ENCODE peak calls at places on chromosomes 4 and X, in five cellular contexts. X is psoas muscle; F is CD8-positive, alpha-beta T cell; O is CD8-positive, alpha-beta memory T cell; Y is astrocyte of the cerebellum. E is an unnamed sample.

GRCh38 chr4:41287005-41287404 is 30.3 kb downstream of the UCHL1 start:
- DNase-seq in O (no peak), X (no peak), F (no peak), Y (no peak), E (no peak)

GRCh38 chrX:104343408-104344129 is 88.8 kb upstream of the ESX1 start:
- DNase-seq in F (no peak), O (no peak), Y (peak), X (no peak), E (peak)

GRCh38 chr4:26873391-26874026 is 12.9 kb downstream of the STIM2 start:
- DNase-seq in Y (no peak), F (no peak), X (no peak), O (peak), E (no peak)

GRCh38 chr4:107760281-107760947 is 40.4 kb upstream of the PAPSS1 start:
- DNase-seq in Y (no peak), F (no peak), O (no peak), X (no peak), E (no peak)

GRCh38 chr4:168812806-168813205 is 197.2 kb downstream of the CBR4 start:
- DNase-seq in O (no peak), Y (no peak), X (no peak), F (no peak), E (no peak)

GRCh38 chrX:83416273-83416672 is 91.8 kb upstream of the POU3F4 start:
- DNase-seq in O (no peak), X (no peak), Y (no peak), F (no peak), E (peak)

GRCh38 chr4:134276476-134276875 is 74.9 kb upstream of the PABPC4L start:
- DNase-seq in O (no peak), F (no peak), Y (no peak), X (no peak), E (no peak)

GRCh38 chrX:1486749-1487361 is 34.1 kb upstream of the ASMTL start:
- DNase-seq in F (no peak), X (peak), Y (no peak), O (no peak), E (no peak)

GRCh38 chrX:96770315-96770714 is 85.7 kb downstream of the DIAPH2 start:
- DNase-seq in X (no peak), O (no peak), Y (peak), F (no peak), E (peak)

GRCh38 chr4:113744667-113745241 is 16.8 kb downstream of the CAMK2D start:
- DNase-seq in X (no peak), O (no peak), Y (no peak), F (no peak), E (no peak)

GRCh38 chrX:134426285-134426684 is 33.7 kb upstream of the HPRT1 start:
- DNase-seq in F (no peak), Y (no peak), X (no peak), O (no peak), E (no peak)

GRCh38 chr4:6421397-6421796 is 51.0 kb downstream of the PPP2R2C start:
- DNase-seq in O (no peak), Y (no peak), X (no peak), F (no peak), E (no peak)
- H3K4me3 ChIP-seq in O (no peak), Y (no peak), X (no peak), F (no peak), E (no peak)

DNA sequence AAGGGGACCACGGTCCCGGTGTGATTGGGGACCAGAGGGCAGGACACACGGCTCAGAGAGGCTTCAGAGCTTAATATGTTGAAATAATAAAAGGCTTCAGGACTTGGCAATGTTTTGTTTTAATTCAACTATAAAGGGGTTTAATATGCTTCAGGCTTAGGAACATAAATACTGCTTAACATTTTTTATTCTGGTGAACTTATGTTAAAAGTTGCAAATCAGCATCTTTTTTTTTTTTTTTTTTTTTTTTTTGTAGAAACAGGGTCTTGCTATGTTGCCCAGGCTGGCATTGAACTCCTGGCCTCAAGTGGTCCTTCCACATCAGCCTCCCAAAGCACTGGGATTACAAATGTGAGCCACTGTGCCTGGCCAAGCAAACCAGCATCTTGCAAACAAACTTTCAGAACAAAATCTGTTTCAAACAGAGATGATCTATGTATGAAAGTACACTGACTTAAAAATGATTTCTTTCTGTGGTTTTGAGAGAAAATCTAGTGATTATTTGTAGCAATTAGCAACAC is 37.7 kb downstream of the RHOH start:
- DNase-seq in O (no peak), X (no peak), F (no peak), Y (no peak), E (no peak)
- H3K4me3 ChIP-seq in O (peak), X (no peak), F (no peak), Y (no peak), E (no peak)

DNA sequence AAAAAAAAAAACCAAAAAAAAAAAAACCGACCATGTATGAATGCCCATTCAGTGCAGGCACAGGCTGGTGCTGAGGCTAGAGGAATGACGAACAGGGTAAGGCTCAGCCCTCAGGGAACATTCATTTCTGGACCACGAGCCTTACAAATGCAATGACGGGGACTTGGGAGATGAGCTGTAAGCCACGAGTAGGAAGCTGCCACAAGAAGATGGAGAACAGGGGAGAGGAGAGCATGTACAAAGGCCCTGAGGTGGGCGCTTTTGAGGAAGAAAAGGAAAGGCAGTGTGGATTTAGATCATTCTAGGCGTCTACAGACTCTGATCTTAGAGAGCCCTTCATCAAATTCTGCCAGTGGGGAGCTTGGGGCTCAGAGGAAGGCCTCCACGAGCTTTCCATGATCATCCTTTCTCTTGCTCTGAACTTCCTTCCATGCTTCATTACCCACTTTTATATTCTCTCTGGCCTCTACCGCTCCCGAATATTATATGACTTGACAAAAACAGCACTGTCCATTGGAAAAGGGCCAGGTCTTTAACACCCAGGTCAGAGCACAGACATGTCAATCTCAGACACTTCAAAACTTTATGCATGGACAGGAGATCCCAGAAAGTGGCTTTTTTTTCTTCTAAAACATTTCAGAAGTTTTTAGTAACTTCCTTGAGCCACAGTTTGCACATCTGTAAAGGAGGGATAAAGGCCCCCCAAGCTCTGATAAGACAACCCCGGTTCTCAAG is 3.3 kb upstream of the ZNF518B start:
- DNase-seq in Y (no peak), O (no peak), F (no peak), X (no peak), E (no peak)
- H3K4me3 ChIP-seq in Y (no peak), O (peak), F (peak), X (no peak), E (no peak)

DNA sequence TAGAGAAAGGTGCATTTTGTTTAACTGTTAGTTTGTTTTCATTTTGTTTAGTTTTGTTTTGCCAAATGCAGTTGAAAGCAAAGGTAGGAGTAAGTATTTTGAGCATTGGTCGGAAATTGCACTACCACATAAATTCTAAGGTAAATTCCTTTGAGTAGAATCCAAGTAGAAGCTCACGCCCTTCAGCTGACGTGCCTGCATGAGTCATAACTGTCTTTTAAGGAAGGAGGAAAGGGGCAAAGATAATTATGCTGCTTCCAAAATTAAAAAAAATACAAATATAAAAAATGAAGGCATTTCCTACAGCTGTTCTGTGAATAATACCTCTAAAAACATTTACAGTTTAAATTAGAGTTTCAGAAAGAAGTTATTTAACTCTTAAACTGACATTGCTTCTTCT is 110.2 kb upstream of the MYOZ2 start:
- DNase-seq in X (no peak), F (no peak), Y (peak), O (no peak), E (no peak)
- H3K4me3 ChIP-seq in X (peak), F (no peak), Y (no peak), O (no peak), E (no peak)

DNA sequence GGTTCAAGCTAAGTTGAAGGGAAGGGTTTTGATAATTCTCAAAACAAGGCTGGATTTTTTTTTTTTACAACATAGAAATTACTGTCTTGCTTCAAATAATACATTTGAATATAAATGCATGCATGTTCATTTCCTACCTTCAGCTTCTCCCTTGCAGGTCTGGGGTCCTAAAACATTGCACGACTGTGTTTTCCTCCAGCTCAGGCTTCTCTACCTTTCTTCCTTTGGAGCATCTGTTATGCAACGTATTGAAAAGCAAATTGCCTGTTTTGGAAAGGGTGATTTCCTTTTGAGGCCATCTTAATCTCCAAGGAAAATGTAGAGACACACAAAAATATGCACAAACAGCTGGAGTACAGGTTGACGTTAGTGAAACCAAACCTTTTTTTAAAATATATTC is 115.6 kb upstream of the TLL1 start:
- DNase-seq in O (no peak), F (no peak), X (no peak), Y (no peak), E (no peak)
- H3K4me3 ChIP-seq in O (no peak), F (no peak), X (no peak), Y (no peak), E (no peak)

DNA sequence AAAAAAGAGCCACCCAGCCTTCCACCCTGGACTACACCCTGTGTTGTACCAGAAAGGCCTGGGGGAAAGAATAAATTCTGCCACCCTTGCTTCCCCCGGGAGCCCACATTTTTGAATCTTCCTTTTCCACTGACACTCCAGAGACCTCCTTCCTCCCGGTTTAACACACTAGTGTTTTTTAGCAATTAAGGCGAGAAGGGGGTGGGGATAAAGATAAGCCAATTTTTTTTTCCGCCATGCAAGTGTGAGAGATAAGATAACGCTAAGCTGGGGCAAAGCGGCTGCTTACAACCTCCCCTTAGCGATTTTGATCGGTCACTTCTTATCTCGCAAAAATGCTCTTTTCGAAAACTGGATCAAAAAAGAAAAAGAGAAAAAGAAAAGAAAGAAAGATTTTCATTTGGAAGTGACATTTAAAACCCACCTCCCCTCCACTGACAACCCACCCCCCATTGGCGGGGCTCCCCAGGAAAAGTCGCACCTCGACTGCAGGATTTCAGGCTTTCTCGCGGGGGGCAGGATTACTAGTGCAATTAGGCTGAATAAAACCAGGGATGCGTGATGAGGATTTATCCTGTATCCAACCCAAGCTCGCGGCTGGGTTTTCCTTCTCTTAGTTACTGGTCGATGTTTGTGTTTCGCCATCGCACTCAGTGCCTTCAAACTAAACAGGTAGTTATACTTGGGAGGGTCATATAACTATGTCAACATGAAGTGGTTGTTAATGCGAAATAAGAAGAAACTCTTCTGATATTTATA is 6.0 kb upstream of the BCOR start:
- DNase-seq in O (no peak), X (no peak), F (no peak), Y (no peak), E (no peak)
- H3K4me3 ChIP-seq in O (no peak), X (no peak), F (no peak), Y (no peak), E (no peak)

DNA sequence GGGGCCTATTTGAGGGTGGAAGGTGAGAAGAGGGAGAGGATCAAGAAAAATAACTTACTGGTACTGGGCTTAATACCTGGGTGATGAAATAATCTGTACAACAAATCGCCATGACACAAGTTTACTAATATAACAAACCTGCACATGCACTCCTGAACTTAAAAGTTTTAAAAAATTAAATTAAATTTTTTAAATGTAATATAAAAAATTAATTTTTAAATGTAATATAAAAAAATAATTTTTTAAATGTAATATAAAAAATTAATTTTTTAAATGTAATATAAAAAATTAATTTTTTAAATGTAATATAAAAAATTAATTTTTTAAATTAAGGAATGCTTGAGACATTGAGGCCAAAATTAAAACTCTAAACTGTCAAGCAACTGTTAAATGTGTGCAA is 124.3 kb upstream of the GALNT7 start:
- DNase-seq in X (no peak), Y (no peak), O (no peak), F (no peak), E (no peak)
- H3K4me3 ChIP-seq in X (no peak), Y (no peak), O (no peak), F (no peak), E (no peak)

GRCh38 chr4:112646632-112647537 is 9.9 kb downstream of the LARP7 start:
- DNase-seq in F (no peak), O (no peak), X (no peak), Y (no peak), E (no peak)

GRCh38 chr4:112650332-112650731 is 13.4 kb downstream of the LARP7 start:
- DNase-seq in Y (no peak), O (no peak), F (no peak), X (no peak), E (no peak)

GRCh38 chr4:112647785-112648184 is 10.8 kb downstream of the LARP7 start:
- DNase-seq in Y (no peak), O (no peak), X (no peak), F (no peak), E (no peak)

GRCh38 chr4:112648263-112649054 is 11.5 kb downstream of the LARP7 start:
- DNase-seq in Y (no peak), F (no peak), O (no peak), X (no peak), E (no peak)

GRCh38 chr4:112649055-112649408 is 12.1 kb downstream of the LARP7 start:
- DNase-seq in X (no peak), Y (no peak), F (no peak), O (no peak), E (no peak)
- H3K4me3 ChIP-seq in X (no peak), Y (no peak), F (no peak), O (no peak), E (no peak)

GRCh38 chr4:105236917-105237311 is 90.2 kb downstream of the TET2 start:
- DNase-seq in O (no peak), X (no peak), F (no peak), Y (no peak), E (no peak)
- H3K4me3 ChIP-seq in O (no peak), X (no peak), F (no peak), Y (no peak), E (no peak)

E was measured in Karpas-422.